ENCODE peak calls at places on chromosome 6, in seven cellular contexts. One of them, this sample, is unnamed.

GRCh38 chr6:128275030-128275429 is 245.4 kb downstream of the PTPRK start:
- DNase-seq in transverse colon: no peak
- DNase-seq in sigmoid colon: no peak
- DNase-seq in testis: no peak
- DNase-seq in uterus: no peak
- DNase-seq in ovary: no peak
- DNase-seq in esophagus squamous epithelium: no peak
- DNase-seq in this sample: no peak

GRCh38 chr6:73679009-73679408 is 17.0 kb upstream of the CD109 start:
- DNase-seq in ovary: no peak
- DNase-seq in esophagus squamous epithelium: no peak
- DNase-seq in sigmoid colon: no peak
- DNase-seq in transverse colon: no peak
- DNase-seq in uterus: no peak
- DNase-seq in testis: no peak
- DNase-seq in this sample: no peak

GRCh38 chr6:15501806-15502450 is 160.9 kb downstream of the DTNBP1 start:
- DNase-seq in esophagus squamous epithelium: no peak
- DNase-seq in sigmoid colon: peak; percentile 81
- DNase-seq in testis: peak; percentile 92
- DNase-seq in transverse colon: peak; percentile 18
- DNase-seq in uterus: peak; percentile 59
- DNase-seq in ovary: peak; percentile 80
- DNase-seq in this sample: no peak

GRCh38 chr6:105595829-105596228 is 192.9 kb upstream of the PREP start:
- DNase-seq in testis: no peak
- DNase-seq in ovary: no peak
- DNase-seq in uterus: no peak
- DNase-seq in transverse colon: no peak
- DNase-seq in sigmoid colon: no peak
- DNase-seq in esophagus squamous epithelium: no peak
- DNase-seq in this sample: no peak

GRCh38 chr6:105609375-105609991 is 206.6 kb upstream of the PREP start:
- DNase-seq in sigmoid colon: peak; percentile 61
- DNase-seq in transverse colon: peak; percentile 30
- DNase-seq in uterus: peak; percentile 25
- DNase-seq in esophagus squamous epithelium: no peak
- DNase-seq in ovary: peak; percentile 18
- DNase-seq in testis: no peak
- DNase-seq in this sample: no peak

GRCh38 chr6:19153270-19153980 is 683.7 kb upstream of the ID4 start:
- DNase-seq in esophagus squamous epithelium: no peak
- DNase-seq in ovary: no peak
- DNase-seq in transverse colon: no peak
- DNase-seq in uterus: peak; percentile 24
- DNase-seq in testis: no peak
- DNase-seq in sigmoid colon: no peak
- DNase-seq in this sample: no peak

GRCh38 chr6:122049341-122049740 is 350.1 kb upstream of the HSF2 start:
- DNase-seq in sigmoid colon: no peak
- DNase-seq in testis: no peak
- DNase-seq in uterus: no peak
- DNase-seq in ovary: peak; percentile 41
- DNase-seq in transverse colon: no peak
- DNase-seq in esophagus squamous epithelium: no peak
- DNase-seq in this sample: no peak

GRCh38 chr6:165662041-165662491 is 975 bp downstream of the PDE10A start:
- DNase-seq in testis: no peak
- DNase-seq in ovary: peak; percentile 46
- DNase-seq in sigmoid colon: no peak
- DNase-seq in transverse colon: no peak
- DNase-seq in esophagus squamous epithelium: no peak
- DNase-seq in uterus: no peak
- DNase-seq in this sample: no peak

GRCh38 chr6:40713002-40713719 is 126.0 kb upstream of the LRFN2 start:
- DNase-seq in ovary: no peak
- DNase-seq in testis: no peak
- DNase-seq in uterus: no peak
- DNase-seq in transverse colon: no peak
- DNase-seq in esophagus squamous epithelium: no peak
- DNase-seq in sigmoid colon: no peak
- DNase-seq in this sample: no peak

GRCh38 chr6:166109608-166110007 is 58.0 kb downstream of the TBXT start:
- DNase-seq in uterus: no peak
- DNase-seq in ovary: no peak
- DNase-seq in transverse colon: no peak
- DNase-seq in sigmoid colon: no peak
- DNase-seq in esophagus squamous epithelium: no peak
- DNase-seq in testis: no peak
- DNase-seq in this sample: no peak

GRCh38 chr6:167078745-167079144 is 44.2 kb upstream of the CCR6 start:
- DNase-seq in ovary: no peak
- DNase-seq in uterus: no peak
- DNase-seq in testis: no peak
- DNase-seq in transverse colon: no peak
- DNase-seq in esophagus squamous epithelium: no peak
- DNase-seq in sigmoid colon: no peak
- DNase-seq in this sample: no peak

GRCh38 chr6:26198626-26199056 is 111.4 kb downstream of the HFE start:
- DNase-seq in ovary: no peak
- DNase-seq in testis: no peak
- DNase-seq in uterus: no peak
- DNase-seq in transverse colon: no peak
- DNase-seq in esophagus squamous epithelium: no peak
- DNase-seq in sigmoid colon: no peak
- DNase-seq in this sample: no peak

GRCh38 chr6:135159531-135159930 is 21.6 kb upstream of the MYB start:
- DNase-seq in sigmoid colon: no peak
- DNase-seq in uterus: no peak
- DNase-seq in esophagus squamous epithelium: no peak
- DNase-seq in transverse colon: no peak
- DNase-seq in testis: no peak
- DNase-seq in ovary: no peak
- DNase-seq in this sample: no peak

GRCh38 chr6:159002432-159003160 is 2.6 kb upstream of the RSPH3 start:
- DNase-seq in esophagus squamous epithelium: no peak
- DNase-seq in transverse colon: no peak
- DNase-seq in ovary: no peak
- DNase-seq in sigmoid colon: no peak
- DNase-seq in uterus: no peak
- DNase-seq in testis: no peak
- DNase-seq in this sample: no peak

GRCh38 chr6:4776967-4777925 is 1.0 kb downstream of the CDYL start:
- DNase-seq in esophagus squamous epithelium: no peak
- DNase-seq in sigmoid colon: no peak
- DNase-seq in ovary: no peak
- DNase-seq in transverse colon: peak; percentile 50
- DNase-seq in uterus: peak; percentile 24
- DNase-seq in testis: peak; percentile 37
- DNase-seq in this sample: no peak

GRCh38 chr6:13454286-13455221 is 32.8 kb downstream of the GFOD1 start:
- DNase-seq in transverse colon: peak; percentile 62
- DNase-seq in ovary: no peak
- DNase-seq in testis: peak; percentile 27
- DNase-seq in uterus: peak; percentile 46
- DNase-seq in esophagus squamous epithelium: no peak
- DNase-seq in sigmoid colon: peak; percentile 84
- DNase-seq in this sample: no peak

GRCh38 chr6:132520953-132521352 is 8.0 kb upstream of the STX7 start:
- DNase-seq in uterus: no peak
- DNase-seq in testis: no peak
- DNase-seq in sigmoid colon: no peak
- DNase-seq in transverse colon: no peak
- DNase-seq in ovary: no peak
- DNase-seq in esophagus squamous epithelium: no peak
- DNase-seq in this sample: no peak

GRCh38 chr6:76633259-76633658 is 560.8 kb upstream of the IMPG1 start:
- DNase-seq in esophagus squamous epithelium: no peak
- DNase-seq in sigmoid colon: no peak
- DNase-seq in ovary: no peak
- DNase-seq in transverse colon: no peak
- DNase-seq in uterus: no peak
- DNase-seq in testis: no peak
- DNase-seq in this sample: no peak

GRCh38 chr6:38164671-38165108 is 345.2 kb downstream of the ZFAND3 start:
- DNase-seq in ovary: no peak
- DNase-seq in testis: no peak
- DNase-seq in transverse colon: no peak
- DNase-seq in sigmoid colon: peak; percentile 52
- DNase-seq in uterus: no peak
- DNase-seq in esophagus squamous epithelium: no peak
- DNase-seq in this sample: no peak
- H3K4me3 ChIP-seq in ovary: no peak overlapping the region
- H3K4me3 ChIP-seq in testis: no peak overlapping the region
- H3K4me3 ChIP-seq in transverse colon: no peak overlapping the region
- H3K4me3 ChIP-seq in sigmoid colon: no peak overlapping the region
- H3K4me3 ChIP-seq in uterus: no peak overlapping the region
- H3K4me3 ChIP-seq in esophagus squamous epithelium: no peak overlapping the region
- H3K4me3 ChIP-seq in this sample: no peak overlapping the region

GRCh38 chr6:43228951-43229802 is at the start of gene DNPH1:
- DNase-seq in ovary: peak; percentile 88
- DNase-seq in uterus: peak; percentile 66
- DNase-seq in testis: peak; percentile 83
- DNase-seq in esophagus squamous epithelium: no peak
- DNase-seq in sigmoid colon: peak; percentile 85
- DNase-seq in transverse colon: peak; percentile 82
- DNase-seq in this sample: no peak
- TF ChIP-seq POLR2A in ovary: peak; percentile 33
- TF ChIP-seq POLR2A in uterus: peak; percentile 31
- TF ChIP-seq POLR2A in testis: no peak
- TF ChIP-seq POLR2A in esophagus squamous epithelium: no peak
- TF ChIP-seq POLR2A in sigmoid colon: no peak
- TF ChIP-seq POLR2A in transverse colon: peak; percentile 21
- TF ChIP-seq POLR2A in this sample: no peak

DNA sequence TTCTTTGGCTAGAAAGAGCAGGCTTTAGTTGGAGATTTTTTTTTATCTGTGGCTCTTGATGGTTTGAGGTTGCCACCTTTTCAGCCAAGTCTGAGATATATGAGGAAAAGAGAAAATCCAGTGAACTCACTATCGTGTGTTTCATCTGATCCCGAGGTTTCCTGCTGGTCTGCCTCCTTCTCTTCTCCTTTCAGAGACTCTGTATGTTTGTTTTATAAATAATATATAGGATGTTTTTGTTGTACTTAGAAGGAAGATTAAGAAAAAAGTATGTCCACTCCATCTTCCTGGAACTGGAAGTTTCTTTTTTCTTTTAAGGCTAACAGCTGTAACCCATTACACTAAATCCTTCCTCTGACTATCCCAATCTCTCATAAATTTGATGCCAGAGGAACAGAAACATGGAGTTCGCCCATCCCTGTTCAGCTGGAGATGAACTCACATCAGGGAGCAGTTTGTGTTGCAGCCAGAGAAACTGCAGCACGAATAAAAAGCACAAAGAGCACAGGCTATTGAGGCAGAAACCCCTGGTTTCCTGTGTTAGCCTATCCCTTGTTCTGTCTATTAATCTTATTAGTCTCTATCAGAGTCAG is 20.7 kb downstream of the RIPK1 start:
- DNase-seq in ovary: no peak
- DNase-seq in sigmoid colon: no peak
- DNase-seq in esophagus squamous epithelium: no peak
- DNase-seq in testis: no peak
- DNase-seq in uterus: no peak
- DNase-seq in transverse colon: no peak
- DNase-seq in this sample: no peak
- H3K9me3 ChIP-seq in ovary: no peaks in the 10 kb centered on the region
- H3K9me3 ChIP-seq in sigmoid colon: no peaks in the 10 kb centered on the region
- H3K9me3 ChIP-seq in esophagus squamous epithelium: no peaks in the 10 kb centered on the region
- H3K9me3 ChIP-seq in testis: no peaks in the 10 kb centered on the region
- H3K9me3 ChIP-seq in uterus: no peaks in the 10 kb centered on the region
- H3K9me3 ChIP-seq in transverse colon: no peaks in the 10 kb centered on the region
- H3K9me3 ChIP-seq in this sample: no peaks in the 10 kb centered on the region

GRCh38 chr6:9388596-9388995 is 953.3 kb upstream of the SLC35B3 start:
- DNase-seq in sigmoid colon: no peak
- DNase-seq in testis: no peak
- DNase-seq in esophagus squamous epithelium: no peak
- DNase-seq in uterus: no peak
- DNase-seq in transverse colon: no peak
- DNase-seq in ovary: no peak
- DNase-seq in this sample: no peak
- H3K4me3 ChIP-seq in sigmoid colon: no peak overlapping the region
- H3K4me3 ChIP-seq in testis: no peak overlapping the region
- H3K4me3 ChIP-seq in esophagus squamous epithelium: no peak overlapping the region
- H3K4me3 ChIP-seq in uterus: no peak overlapping the region
- H3K4me3 ChIP-seq in transverse colon: no peak overlapping the region
- H3K4me3 ChIP-seq in ovary: no peak overlapping the region
- H3K4me3 ChIP-seq in this sample: no peak overlapping the region

DNA sequence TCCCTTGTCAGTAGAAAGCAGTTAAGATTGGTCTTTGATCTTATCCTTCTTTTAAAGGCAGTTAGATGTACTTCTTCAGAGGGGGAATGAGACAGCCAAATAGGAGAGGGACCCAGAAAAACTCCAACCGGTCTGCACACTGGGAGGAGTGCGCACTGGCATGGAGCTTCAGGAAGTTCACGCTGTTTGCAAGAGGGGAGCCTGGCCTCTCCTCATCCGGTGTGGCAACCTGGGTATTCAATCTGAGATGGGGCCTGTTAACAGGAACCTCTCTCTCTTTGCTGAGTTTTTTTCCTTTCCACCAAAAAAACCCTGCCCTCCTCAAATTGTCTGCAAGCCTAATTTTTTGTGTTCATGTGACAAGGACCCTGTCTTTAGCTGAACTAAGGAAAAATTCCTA is 162.5 kb upstream of the OLIG3 start:
- DNase-seq in esophagus squamous epithelium: no peak
- DNase-seq in uterus: no peak
- DNase-seq in sigmoid colon: no peak
- DNase-seq in transverse colon: no peak
- DNase-seq in ovary: no peak
- DNase-seq in testis: no peak
- DNase-seq in this sample: no peak
- TF ChIP-seq POLR2A in esophagus squamous epithelium: no peak
- TF ChIP-seq POLR2A in uterus: no peak
- TF ChIP-seq POLR2A in sigmoid colon: no peak
- TF ChIP-seq POLR2A in transverse colon: no peak
- TF ChIP-seq POLR2A in ovary: no peak
- TF ChIP-seq POLR2A in testis: no peak
- TF ChIP-seq POLR2A in this sample: no peak

GRCh38 chr6:27452496-27452897 is 20.4 kb downstream of the ZNF184 start:
- DNase-seq in esophagus squamous epithelium: no peak
- DNase-seq in sigmoid colon: no peak
- DNase-seq in testis: no peak
- DNase-seq in uterus: no peak
- DNase-seq in ovary: no peak
- DNase-seq in transverse colon: no peak
- DNase-seq in this sample: no peak
- H3K9me3 ChIP-seq in esophagus squamous epithelium: peaks cover 6% of the 10 kb centered on the region
- H3K9me3 ChIP-seq in sigmoid colon: peaks cover 60% of the 10 kb centered on the region
- H3K9me3 ChIP-seq in testis: no peaks in the 10 kb centered on the region
- H3K9me3 ChIP-seq in uterus: peaks cover 34% of the 10 kb centered on the region
- H3K9me3 ChIP-seq in ovary: no peaks in the 10 kb centered on the region
- H3K9me3 ChIP-seq in transverse colon: peaks cover 99% of the 10 kb centered on the region
- H3K9me3 ChIP-seq in this sample: peaks cover 26% of the 10 kb centered on the region